ENCODE peak calls at places on chromosomes 6 and 20, in four cellular contexts. B, G, L and M are unnamed samples.

GRCh38 chr6:167678102-167679101 is 148.3 kb upstream of the AFDN start:
- DNase-seq in B (peak), G (no peak), L (peak), M (no peak)

GRCh38 chr6:40852667-40853383 is 186.2 kb downstream of the UNC5CL start:
- DNase-seq in B (no peak), G (no peak), L (peak), M (no peak)

GRCh38 chr20:35742741-35743523 is 872 bp upstream of the RBM39 start:
- DNase-seq in B (peak), G (peak), L (peak), M (peak)

GRCh38 chr6:155142163-155142901 is 121.5 kb upstream of the CLDN20 start:
- DNase-seq in B (no peak), G (no peak), L (no peak), M (no peak)

GRCh38 chr20:63653041-63653973 is at the start of gene STMN3:
- DNase-seq in B (peak), G (no peak), L (peak), M (peak)

GRCh38 chr6:35063701-35064507 is 77.2 kb downstream of the TCP11 start:
- DNase-seq in B (no peak), G (no peak), L (no peak), M (no peak)

GRCh38 chr6:122726649-122727048 is 52.9 kb upstream of the FABP7 start:
- DNase-seq in B (peak), G (no peak), L (peak), M (no peak)

GRCh38 chr6:26126394-26127221 is 39.4 kb downstream of the HFE start:
- DNase-seq in B (no peak), G (no peak), L (no peak), M (no peak)

GRCh38 chr6:134373282-134373922 is 55.5 kb upstream of the SGK1 start:
- DNase-seq in B (no peak), G (peak), L (no peak), M (peak)

GRCh38 chr6:97465877-97466710 is 183.1 kb upstream of the MMS22L start:
- DNase-seq in B (no peak), G (no peak), L (no peak), M (no peak)

GRCh38 chr20:58023781-58024180 is 204.7 kb downstream of the ANKRD60 start:
- DNase-seq in B (no peak), G (no peak), L (no peak), M (no peak)

GRCh38 chr20:45300961-45301360 is 5.7 kb upstream of the RBPJL start:
- DNase-seq in B (peak), G (no peak), L (peak), M (peak)

GRCh38 chr6:96330884-96331283 is 190.7 kb upstream of the UFL1 start:
- DNase-seq in B (no peak), G (no peak), L (no peak), M (no peak)

GRCh38 chr6:50380409-50381105 is 330.8 kb upstream of the DEFB112 start:
- DNase-seq in B (peak), G (no peak), L (no peak), M (no peak)

GRCh38 chr20:51494241-51495110 is 48.0 kb downstream of the NFATC2 start:
- DNase-seq in B (no peak), G (no peak), L (no peak), M (no peak)

GRCh38 chr6:135025775-135026174 is 28.8 kb downstream of the HBS1L start:
- DNase-seq in B (no peak), G (no peak), L (no peak), M (no peak)

GRCh38 chr6:113772961-113773360 is 84.2 kb upstream of the MARCKS start:
- DNase-seq in B (no peak), G (no peak), L (no peak), M (no peak)

GRCh38 chr6:31847276-31847978 is 15.2 kb downstream of the NEU1 start:
- DNase-seq in B (no peak), G (no peak), L (no peak), M (no peak)

GRCh38 chr6:90778419-90779203 is 191.7 kb upstream of the MAP3K7 start:
- DNase-seq in B (no peak), G (no peak), L (no peak), M (no peak)

GRCh38 chr6:84635081-84635745 is 129.2 kb downstream of the TBX18 start:
- DNase-seq in B (no peak), G (no peak), L (no peak), M (no peak)

GRCh38 chr20:50121858-50122271 is 8.9 kb upstream of the UBE2V1 start:
- DNase-seq in B (peak), G (no peak), L (no peak), M (peak)

GRCh38 chr20:13661070-13661687 is 22.4 kb upstream of the TASP1 start:
- DNase-seq in B (no peak), G (no peak), L (no peak), M (no peak)

GRCh38 chr6:43481075-43481474 is 3.7 kb downstream of the TJAP1 start:
- DNase-seq in B (no peak), G (no peak), L (no peak), M (no peak)

GRCh38 chr6:112223070-112223861 is 31.1 kb downstream of the LAMA4 start:
- DNase-seq in B (no peak), G (no peak), L (no peak), M (no peak)

GRCh38 chr20:37267684-37268313 is 6.2 kb upstream of the GHRH start:
- DNase-seq in B (no peak), G (no peak), L (no peak), M (no peak)

GRCh38 chr6:139881728-139882211 is 507.3 kb upstream of the CITED2 start:
- DNase-seq in B (peak), G (no peak), L (peak), M (peak)

GRCh38 chr6:129472239-129472638 is 237.7 kb downstream of the ARHGAP18 start:
- DNase-seq in B (no peak), G (no peak), L (no peak), M (no peak)

DNA sequence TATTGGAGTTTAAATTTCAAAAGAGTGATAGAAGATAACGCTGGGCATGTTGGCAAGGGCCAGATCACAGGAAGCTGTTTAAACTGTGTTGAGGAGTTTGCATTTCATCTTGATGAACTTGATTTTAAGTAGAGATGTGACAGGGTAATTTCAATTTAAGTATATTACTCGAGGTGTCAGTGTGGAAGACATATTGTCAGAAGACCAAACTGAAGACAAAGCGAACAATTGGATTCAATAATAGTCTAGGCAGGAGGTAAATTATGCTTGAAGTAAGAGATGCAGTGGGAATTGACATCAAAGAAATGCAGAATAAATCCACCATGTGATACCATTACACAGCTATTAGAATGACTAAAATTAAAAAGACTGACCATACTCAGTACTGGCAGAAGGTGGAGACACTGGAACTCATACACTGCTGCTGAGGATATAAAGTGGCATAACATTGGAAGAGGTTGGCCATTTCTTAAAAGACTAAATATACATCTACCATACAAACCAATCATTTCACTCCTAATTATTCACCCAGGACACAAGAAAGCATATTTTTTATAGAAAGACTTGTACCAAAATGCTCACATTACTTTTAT is 240.8 kb downstream of the ARHGAP18 start:
- DNase-seq in B (no peak), G (no peak), L (no peak), M (no peak)
- TF ChIP-seq SMC3 in B (no peak), G (no peak), L (no peak), M (no peak)

GRCh38 chr20:381581-382290 is 1.2 kb downstream of the TRIB3 start:
- DNase-seq in B (peak), G (peak), L (peak), M (peak)
- TF ChIP-seq PBX3 in B (no peak), G (peak), L (no peak), M (no peak)

GRCh38 chr20:61125536-61126180 is 126.4 kb upstream of the CDH4 start:
- DNase-seq in B (no peak), G (no peak), L (no peak), M (no peak)
- TF ChIP-seq SMC3 in B (no peak), G (no peak), L (no peak), M (no peak)

DNA sequence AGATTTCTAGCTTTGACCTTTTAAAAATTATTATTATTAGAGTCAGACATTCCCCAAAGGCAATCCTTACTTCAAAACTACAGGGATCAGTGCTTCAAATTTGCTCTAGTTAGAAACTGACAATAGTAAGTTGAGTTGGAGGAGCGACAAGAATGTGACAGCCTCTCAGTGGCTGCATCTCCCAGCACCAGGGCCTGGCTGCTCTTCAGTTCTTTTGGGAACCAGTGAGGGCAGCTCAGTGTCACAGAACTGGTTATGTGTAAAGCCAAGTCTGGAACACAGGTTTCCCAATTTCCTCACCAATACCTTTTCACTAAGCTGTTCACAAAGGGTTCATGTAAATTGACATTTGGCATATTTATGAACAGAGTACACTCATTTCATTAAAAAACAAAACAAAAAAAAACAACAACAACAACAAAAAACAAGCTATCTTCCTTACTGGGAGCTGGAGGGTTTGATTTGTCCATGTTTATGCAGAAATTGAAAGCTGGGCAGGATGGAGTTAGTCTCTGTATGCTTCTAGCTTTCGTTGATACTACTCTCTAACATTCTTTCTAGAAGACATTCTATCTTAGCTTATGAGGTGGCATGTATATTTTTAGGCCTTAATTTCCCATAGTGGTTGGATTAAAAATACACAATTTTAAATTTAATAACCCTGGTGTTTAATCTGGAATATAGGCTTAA is 95.0 kb downstream of the SAMD5 start:
- DNase-seq in B (no peak), G (no peak), L (no peak), M (no peak)
- TF ChIP-seq PBX3 in B (no peak), G (no peak), L (no peak), M (no peak)

DNA sequence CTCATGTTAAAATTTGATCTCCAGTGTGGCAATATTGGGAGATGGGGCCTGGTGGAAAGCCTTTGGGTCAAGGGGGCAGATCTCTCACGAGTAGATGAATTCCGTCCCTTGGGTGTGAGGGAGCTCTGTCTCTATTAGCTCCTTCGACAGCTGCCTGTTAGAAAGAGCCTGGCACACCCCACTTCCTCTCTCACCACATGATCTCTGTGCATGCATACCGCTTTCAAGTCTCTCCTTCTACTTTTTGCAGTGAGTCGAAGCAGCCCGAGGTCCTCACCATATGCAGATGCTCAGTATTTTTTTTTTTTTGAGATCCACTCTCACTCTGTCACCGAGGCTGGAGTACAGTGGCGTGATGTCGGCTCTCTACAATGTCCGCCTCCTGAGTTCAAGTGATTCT is 176.9 kb downstream of the SYNDIG1 start:
- DNase-seq in B (no peak), G (no peak), L (no peak), M (no peak)
- TF ChIP-seq SMC3 in B (no peak), G (no peak), L (no peak), M (no peak)